ENCODE peak calls at places on chromosomes 2 and 18, in four cellular contexts. S is H1, G is SK-N-SH, A is K562. U is an unnamed sample.

GRCh38 chr2:198700330-198700729 is 757.4 kb downstream of the SATB2 start:
- DNase-seq in A (no peak), G (no peak), S (no peak), U (no peak)

GRCh38 chr2:126803422-126803775 is 95.3 kb upstream of the TEX51 start:
- DNase-seq in A (no peak), S (no peak), G (no peak), U (no peak)

GRCh38 chr2:30427606-30428005 is 19.4 kb upstream of the LCLAT1 start:
- DNase-seq in A (no peak), G (no peak), S (no peak), U (no peak)

GRCh38 chr2:48715042-48715899 is 40.3 kb downstream of the LHCGR start:
- DNase-seq in G (no peak), S (no peak), A (no peak), U (no peak)

GRCh38 chr2:12269041-12269972 is 447.4 kb upstream of the TRIB2 start:
- DNase-seq in A (no peak), G (peak; percentile 43), S (no peak), U (no peak)

GRCh38 chr2:71891719-71892118 is 255.9 kb downstream of the CYP26B1 start:
- DNase-seq in G (no peak), A (no peak), S (no peak), U (no peak)

GRCh38 chr2:231050018-231050901 is 6.4 kb upstream of the PSMD1 start:
- DNase-seq in S (no peak), A (no peak), G (no peak), U (no peak)

GRCh38 chr2:29420999-29421856 is 306.0 kb downstream of the CLIP4 start:
- DNase-seq in G (peak; percentile 23), S (no peak), A (no peak), U (no peak)

GRCh38 chr2:212539145-212539880 is 711 bp upstream of the ERBB4 start:
- DNase-seq in A (peak; percentile 7), S (peak; percentile 44), G (peak; percentile 62), U (peak; percentile 88)

GRCh38 chr2:224217233-224217961 is 178.3 kb upstream of the SERPINE2 start:
- DNase-seq in A (no peak), S (no peak), G (no peak), U (no peak)

GRCh38 chr2:16513626-16514025 is 152.0 kb downstream of the CYRIA start:
- DNase-seq in A (no peak), S (no peak), G (no peak), U (no peak)

GRCh38 chr18:11956371-11957308 is 24.7 kb upstream of the IMPA2 start:
- DNase-seq in A (no peak), G (no peak), S (no peak), U (no peak)

GRCh38 chr2:1736045-1736444 is 8.3 kb downstream of the PXDN start:
- DNase-seq in G (no peak), A (no peak), S (no peak), U (no peak)

GRCh38 chr18:23529597-23529996 is 26.3 kb downstream of the RMC1 start:
- DNase-seq in S (no peak), A (peak; percentile 68), G (no peak), U (no peak)
- TF ChIP-seq USF2 in S (no peak), A (no peak), G (no peak), U (no peak)

GRCh38 chr2:8638327-8638726 is 43.5 kb upstream of the ID2 start:
- DNase-seq in G (no peak), S (no peak), A (no peak), U (no peak)
- TF ChIP-seq TEAD4 in G (no peak), S (no peak), A (no peak), U (no peak)

GRCh38 chr18:23179416-23179815 is 44.1 kb downstream of the CABLES1 start:
- DNase-seq in G (no peak), S (no peak), A (no peak), U (no peak)

GRCh38 chr18:23181547-23181946 is 46.3 kb downstream of the CABLES1 start:
- DNase-seq in S (no peak), G (no peak), A (no peak), U (no peak)

GRCh38 chr18:23186781-23187180 is 51.5 kb downstream of the CABLES1 start:
- DNase-seq in A (no peak), G (no peak), S (no peak), U (no peak)

GRCh38 chr18:23182606-23183005 is 47.3 kb downstream of the CABLES1 start:
- DNase-seq in G (no peak), A (no peak), S (no peak), U (no peak)

GRCh38 chr18:23183356-23184150 is 48.3 kb downstream of the CABLES1 start:
- DNase-seq in S (no peak), A (no peak), G (no peak), U (no peak)
- TF ChIP-seq USF2 in S (no peak), A (no peak), G (no peak), U (no peak)

DNA sequence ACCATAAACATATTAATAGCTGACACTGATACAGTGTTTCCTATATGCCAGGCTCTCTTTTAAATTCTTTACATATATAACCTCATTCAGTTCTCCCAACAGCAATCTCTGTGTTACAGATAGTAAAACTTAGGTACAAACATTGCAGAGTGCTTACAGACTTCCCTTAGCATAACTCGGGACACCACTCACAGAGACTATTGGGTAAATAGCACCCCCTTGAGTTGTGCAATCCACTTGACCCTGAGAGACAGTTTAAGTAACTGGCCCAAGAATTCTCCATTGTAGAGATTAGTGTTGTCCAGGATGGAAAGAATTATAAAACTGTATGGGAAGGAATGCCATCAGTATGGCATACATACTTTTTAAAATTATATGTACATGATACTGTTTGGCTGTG is 110.1 kb downstream of the POLE4 start:
- DNase-seq in G (no peak), A (no peak), S (no peak), U (no peak)
- TF ChIP-seq TEAD4 in G (no peak), A (no peak), S (no peak), U (no peak)

GRCh38 chr18:57425096-57425495 is 10.1 kb upstream of the ONECUT2 start:
- DNase-seq in A (no peak), G (no peak), S (no peak), U (no peak)

GRCh38 chr18:57428221-57429150 is 6.7 kb upstream of the ONECUT2 start:
- DNase-seq in A (no peak), S (no peak), G (no peak), U (peak; percentile 38)

GRCh38 chr18:57427429-57428181 is 7.6 kb upstream of the ONECUT2 start:
- DNase-seq in S (no peak), G (no peak), A (no peak), U (peak; percentile 52)

GRCh38 chr18:57423821-57424220 is 11.4 kb upstream of the ONECUT2 start:
- DNase-seq in S (no peak), G (no peak), A (no peak), U (no peak)

DNA sequence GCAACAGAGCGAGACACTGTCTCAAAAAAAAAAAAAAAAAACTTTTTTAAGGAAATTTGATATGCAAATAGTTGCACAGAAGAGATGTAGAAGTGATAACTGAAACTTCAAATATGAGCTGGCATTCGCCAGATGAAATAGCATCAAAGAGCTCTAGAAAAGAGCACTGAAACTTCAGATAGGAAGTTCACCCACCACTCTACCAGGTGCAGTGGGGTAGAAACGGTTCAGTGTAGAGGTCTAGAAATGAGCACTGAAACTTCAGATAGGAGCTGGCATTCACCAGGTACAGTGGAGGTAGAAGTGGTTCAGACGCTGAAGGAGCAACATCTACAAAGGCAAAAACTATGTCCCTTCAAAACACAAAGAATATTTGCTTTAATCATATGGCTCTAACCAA is 9.0 kb upstream of the ONECUT2 start:
- DNase-seq in S (no peak), A (no peak), G (no peak), U (no peak)
- TF ChIP-seq USF2 in S (no peak), A (no peak), G (no peak), U (no peak)

DNA sequence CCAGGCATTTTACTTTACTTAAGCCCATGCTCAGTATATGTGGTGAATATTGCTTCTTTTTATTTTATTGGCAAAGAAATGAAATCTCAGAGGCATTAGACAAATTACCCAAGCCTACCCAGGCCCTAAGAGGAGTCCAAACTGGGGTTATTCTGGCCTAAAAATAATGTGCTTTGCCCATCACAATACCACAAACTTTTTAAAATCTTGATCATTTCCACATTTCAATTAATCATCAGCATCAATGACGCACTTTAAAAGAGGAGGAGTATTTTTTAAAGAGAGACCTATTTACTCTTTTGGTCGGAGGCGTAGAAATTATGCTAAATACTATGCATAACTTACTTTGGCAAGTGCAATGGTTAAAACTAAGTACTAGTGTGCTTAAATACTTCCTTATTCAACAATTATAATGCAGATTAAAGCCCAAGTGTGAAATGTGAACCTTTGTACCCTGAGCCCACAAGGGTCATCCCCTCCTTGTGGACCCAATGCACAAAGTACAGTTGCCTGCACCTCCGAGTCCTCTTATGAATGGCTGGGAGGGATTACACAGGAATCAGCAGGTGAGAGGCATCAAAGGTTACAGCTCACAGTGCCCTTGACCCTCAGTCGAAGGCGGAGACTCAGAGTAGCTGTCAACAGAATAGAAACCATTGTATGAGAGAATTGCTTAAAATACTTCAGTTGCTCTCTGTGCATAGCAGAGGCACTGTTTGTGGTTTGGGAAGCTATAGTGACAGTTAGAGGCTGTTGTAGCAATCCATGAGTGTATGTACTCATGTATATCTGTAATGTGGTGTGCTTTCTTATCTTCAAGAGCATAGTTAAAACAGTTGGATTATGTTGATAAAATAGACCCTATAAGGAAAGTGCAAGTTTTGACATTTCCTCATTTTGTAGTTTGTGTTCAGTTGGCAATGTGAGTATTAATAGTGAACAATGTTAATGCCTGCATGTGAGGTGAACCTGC is 151.7 kb upstream of the ITGA4 start:
- DNase-seq in A (no peak), S (no peak), G (no peak), U (peak; percentile 15)
- TF ChIP-seq TEAD4 in A (no peak), S (no peak), G (no peak), U (no peak)

GRCh38 chr18:49971462-49971861 is 158.1 kb upstream of the ACAA2 start:
- DNase-seq in G (no peak), S (no peak), A (no peak), U (no peak)
- TF ChIP-seq USF2 in G (no peak), S (no peak), A (no peak), U (no peak)